ENCODE peak calls at places on chromosomes 7 and 10, in six cellular contexts. S is K562, L is GM12891, M is H1, W is GM12878, V is HepG2. P is an unnamed sample.

GRCh38 chr10:91296471-91296870 is 76.0 kb downstream of the PCGF5 start:
- DNase-seq in V (peak), W (no peak), L (no peak), M (no peak), S (peak), P (no peak)

GRCh38 chr10:88386878-88387773 is 196.0 kb downstream of the RNLS start:
- DNase-seq in V (peak), M (no peak), S (no peak), W (peak), L (no peak), P (no peak)

GRCh38 chr7:25770670-25771069 is 381.3 kb upstream of the NFE2L3 start:
- DNase-seq in W (no peak), S (no peak), M (no peak), L (no peak), V (no peak), P (no peak)

GRCh38 chr7:92835851-92836488 is 403 bp downstream of the CDK6 start:
- DNase-seq in W (no peak), L (peak), M (peak), S (peak), V (peak), P (peak)

GRCh38 chr10:129770286-129770685 is 193.8 kb downstream of the EBF3 start:
- DNase-seq in W (no peak), L (no peak), S (no peak), V (no peak), M (peak), P (no peak)

GRCh38 chr7:20275637-20276036 is 55.1 kb upstream of the ITGB8 start:
- DNase-seq in S (no peak), W (no peak), V (no peak), M (no peak), L (no peak), P (no peak)

GRCh38 chr7:79284226-79284625 is 169.2 kb downstream of the MAGI2 start:
- DNase-seq in L (no peak), M (no peak), S (no peak), W (no peak), V (no peak), P (no peak)

GRCh38 chr7:94240902-94241301 is 153.8 kb upstream of the COL1A2 start:
- DNase-seq in W (no peak), M (no peak), V (no peak), S (no peak), L (no peak), P (no peak)

GRCh38 chr10:16459428-16459939 is 22.7 kb downstream of the PTER start:
- DNase-seq in L (no peak), M (no peak), V (no peak), W (no peak), S (no peak), P (no peak)

GRCh38 chr7:43671520-43671919 is 57.8 kb downstream of the COA1 start:
- DNase-seq in V (no peak), M (no peak), L (no peak), W (no peak), S (no peak), P (no peak)

GRCh38 chr10:63637833-63638443 is 116.7 kb downstream of the REEP3 start:
- DNase-seq in W (no peak), M (no peak), L (no peak), V (no peak), S (no peak), P (no peak)

GRCh38 chr7:81158189-81158588 is 239.3 kb upstream of the SEMA3C start:
- DNase-seq in M (no peak), S (no peak), W (no peak), V (no peak), L (no peak), P (no peak)

GRCh38 chr7:14691597-14692203 is 210.9 kb downstream of the DGKB start:
- DNase-seq in S (peak), L (no peak), M (peak), W (no peak), V (peak), P (no peak)

GRCh38 chr7:131105803-131106680 is 221.6 kb upstream of the MKLN1 start:
- DNase-seq in V (peak), W (no peak), S (peak), L (peak), M (peak), P (peak)

GRCh38 chr7:99786726-99787300 is 2.8 kb upstream of the CYP3A4 start:
- DNase-seq in V (no peak), M (no peak), W (no peak), L (no peak), S (no peak), P (no peak)

GRCh38 chr10:69873141-69873540 is 71.4 kb downstream of the COL13A1 start:
- DNase-seq in M (no peak), L (no peak), W (no peak), S (no peak), V (no peak), P (no peak)

GRCh38 chr7:159105845-159106614 is 38.6 kb downstream of the VIPR2 start:
- DNase-seq in M (no peak), W (no peak), L (no peak), V (no peak), S (no peak), P (no peak)

GRCh38 chr10:13690281-13690825 is 103.6 kb downstream of the PRPF18 start:
- DNase-seq in V (no peak), S (no peak), M (peak), W (no peak), L (peak), P (peak)

GRCh38 chr7:74187915-74188675 is 13.9 kb downstream of the EIF4H start:
- DNase-seq in L (no peak), W (no peak), S (no peak), M (no peak), V (no peak), P (no peak)

GRCh38 chr10:36393800-36394199 is 731.6 kb upstream of the ANKRD30A start:
- DNase-seq in V (no peak), W (no peak), L (no peak), S (no peak), M (no peak), P (no peak)

GRCh38 chr10:72062341-72062740 is 26.0 kb downstream of the SPOCK2 start:
- DNase-seq in S (no peak), V (no peak), W (no peak), L (no peak), M (no peak), P (no peak)

GRCh38 chr10:120458432-120458831 is 1.4 kb downstream of the PLPP4 start:
- DNase-seq in W (no peak), S (no peak), M (no peak), V (no peak), L (no peak), P (no peak)

GRCh38 chr10:105063796-105064195 is 422.7 kb downstream of the SORCS3 start:
- DNase-seq in W (no peak), M (peak), S (peak), L (no peak), V (peak), P (peak)

GRCh38 chr10:43273543-43273942 is 6.7 kb upstream of the RASGEF1A start:
- DNase-seq in L (no peak), V (no peak), S (no peak), W (no peak), M (no peak), P (no peak)

GRCh38 chr7:142587578-142588191 is 161.6 kb upstream of the PRSS1 start:
- DNase-seq in W (peak), M (no peak), L (peak), V (peak), S (peak), P (no peak)

GRCh38 chr10:3881622-3882021 is 96.6 kb upstream of the KLF6 start:
- DNase-seq in W (no peak), S (no peak), M (no peak), L (no peak), V (no peak), P (no peak)

GRCh38 chr7:39510738-39511372 is 55.3 kb upstream of the YAE1 start:
- DNase-seq in V (no peak), L (no peak), W (no peak), S (no peak), M (no peak), P (no peak)

GRCh38 chr7:43768201-43768893 is 9.9 kb downstream of the BLVRA start:
- DNase-seq in S (peak), V (no peak), L (no peak), W (no peak), M (no peak), P (no peak)

GRCh38 chr10:126439947-126440346 is 51.7 kb upstream of the ADAM12 start:
- DNase-seq in V (no peak), W (no peak), S (no peak), L (no peak), M (no peak), P (no peak)

GRCh38 chr10:101451589-101452190 is 97.7 kb downstream of the BTRC start:
- DNase-seq in W (no peak), M (no peak), S (no peak), L (no peak), V (no peak), P (no peak)
- TF ChIP-seq TAF1 in W (no peak), M (no peak), S (no peak), L (no peak), V (no peak), P (no peak)

DNA sequence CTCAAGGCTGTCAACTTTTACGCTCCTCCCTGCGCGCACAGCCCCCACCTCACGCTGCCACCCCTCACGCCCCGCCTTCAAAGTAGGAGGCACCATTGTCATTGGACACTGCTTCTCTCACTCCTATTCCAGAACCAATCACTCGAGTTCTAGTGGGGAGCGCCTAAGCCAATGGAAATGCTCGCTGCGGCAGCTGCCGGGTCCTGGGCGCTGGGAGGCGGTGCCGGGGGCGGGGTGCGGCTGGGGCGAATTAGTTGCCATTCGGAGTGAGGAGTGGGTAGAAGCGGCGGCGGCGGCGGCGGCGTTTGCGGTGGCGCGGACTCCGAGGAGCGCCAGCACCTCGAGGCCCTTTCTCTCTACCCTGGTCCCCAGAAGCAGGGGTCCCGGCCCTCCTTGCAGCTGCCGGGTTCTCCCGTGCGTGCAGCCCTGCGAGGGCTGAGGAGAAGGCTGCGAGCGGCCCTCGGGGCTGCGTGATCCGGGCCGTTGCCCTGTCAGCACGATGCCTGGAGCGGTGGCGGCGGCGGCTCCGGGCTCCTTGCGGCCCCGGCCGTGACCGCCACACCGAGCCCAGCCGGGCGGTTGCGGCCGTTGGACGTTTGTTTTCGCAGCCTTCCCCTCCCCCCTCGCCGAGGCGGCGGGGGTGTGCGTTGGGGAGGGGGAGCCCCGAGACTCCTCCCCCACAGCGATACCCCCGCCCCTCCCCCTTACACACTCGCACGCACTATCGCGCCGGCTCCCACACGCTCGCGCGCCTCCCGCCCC is at the start of gene GLCCI1:
- DNase-seq in V (peak), L (peak), W (peak), S (peak), M (peak), P (peak)
- TF ChIP-seq POLR2A in V (peak), L (peak), W (peak), S (peak), M (no peak), P (peak)

GRCh38 chr10:22600516-22600915 is 113.9 kb downstream of the PIP4K2A start:
- DNase-seq in S (no peak), M (no peak), V (no peak), L (no peak), W (no peak), P (no peak)
- TF ChIP-seq POLR2AphosphoS5 in S (no peak), M (no peak), V (no peak), L (no peak), W (no peak), P (no peak)

GRCh38 chr7:116763647-116764046 is 91.7 kb downstream of the MET start:
- DNase-seq in W (no peak), M (no peak), V (no peak), S (no peak), L (no peak), P (no peak)

GRCh38 chr7:116766881-116767280 is 94.9 kb downstream of the MET start:
- DNase-seq in M (no peak), L (no peak), V (peak), S (no peak), W (no peak), P (no peak)

GRCh38 chr7:116762951-116763350 is 91.0 kb downstream of the MET start:
- DNase-seq in V (no peak), M (no peak), S (no peak), W (no peak), L (no peak), P (no peak)
- TF ChIP-seq TAF1 in V (no peak), M (no peak), S (no peak), W (no peak), L (no peak), P (no peak)

DNA sequence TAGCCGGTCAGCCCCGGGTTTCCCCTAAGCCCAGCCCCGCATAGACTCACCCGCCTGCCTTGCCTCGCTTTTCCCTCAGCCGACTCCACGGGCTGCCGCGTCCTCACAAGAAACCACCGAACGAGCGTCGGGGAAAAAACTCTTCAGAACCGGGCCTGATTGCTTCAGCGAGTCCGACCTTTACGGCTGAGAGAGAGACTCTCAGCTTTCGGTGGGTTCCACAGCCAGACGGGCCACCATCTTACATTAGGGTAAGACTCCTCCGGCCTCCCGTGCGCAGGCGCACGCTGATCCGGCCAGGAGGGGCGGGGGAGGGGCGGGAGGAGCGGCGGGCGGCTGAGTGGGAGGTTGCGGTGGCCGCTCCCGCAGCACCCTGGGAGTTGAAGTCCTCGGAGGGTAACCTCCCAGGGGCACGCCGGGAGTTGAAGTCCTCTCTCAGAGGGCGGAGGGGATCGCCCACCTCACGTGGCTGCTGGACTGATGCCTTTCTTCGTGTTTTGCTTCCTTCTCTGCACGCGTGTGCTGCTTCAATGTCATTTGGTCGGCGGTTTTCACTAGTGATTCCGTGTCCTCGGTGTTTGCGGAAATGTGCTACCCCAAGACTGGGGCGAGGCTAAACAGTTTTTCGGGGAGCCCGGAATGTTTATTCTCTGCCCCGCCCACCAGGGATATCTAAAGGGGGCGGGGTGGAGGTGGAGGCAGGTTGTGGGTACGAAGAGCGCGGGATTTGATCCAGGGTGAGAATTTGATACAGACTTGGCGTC is at the start of gene CNOT4:
- DNase-seq in L (peak), S (peak), V (peak), M (peak), W (peak), P (peak)
- TF ChIP-seq POLR2A in L (peak), S (peak), V (peak), M (peak), W (peak), P (peak)

GRCh38 chr7:140239653-140239935 is 62.8 kb upstream of the KDM7A start:
- DNase-seq in L (no peak), W (no peak), V (no peak), S (no peak), M (no peak), P (no peak)
- TF ChIP-seq POLR2AphosphoS5 in L (no peak), W (no peak), V (no peak), S (no peak), M (no peak), P (no peak)

GRCh38 chr7:132161231-132161915 is 414.9 kb downstream of the PLXNA4 start:
- DNase-seq in M (no peak), S (no peak), L (no peak), W (no peak), V (no peak), P (no peak)
- TF ChIP-seq TAF1 in M (no peak), S (no peak), L (no peak), W (no peak), V (no peak), P (no peak)

GRCh38 chr7:16420649-16421332 is 547 bp downstream of the CRPPA start:
- DNase-seq in W (peak), L (peak), M (peak), S (peak), V (peak), P (peak)
- TF ChIP-seq POLR2A in W (peak), L (no peak), M (peak), S (peak), V (peak), P (no peak)

GRCh38 chr7:138001529-138002095 is at the start of gene CREB3L2:
- DNase-seq in V (peak), S (peak), W (no peak), L (no peak), M (no peak), P (no peak)

GRCh38 chr7:137999496-138000080 is 2.3 kb downstream of the CREB3L2 start:
- DNase-seq in M (no peak), V (no peak), L (no peak), S (no peak), W (no peak), P (no peak)

GRCh38 chr7:137998250-137998649 is 3.6 kb downstream of the CREB3L2 start:
- DNase-seq in V (no peak), W (no peak), S (no peak), M (no peak), L (no peak), P (no peak)

GRCh38 chr7:138002096-138002827 is 376 bp upstream of the CREB3L2 start:
- DNase-seq in W (peak), S (peak), V (peak), L (peak), M (peak), P (peak)

GRCh38 chr7:138000081-138000701 is 1.7 kb downstream of the CREB3L2 start:
- DNase-seq in S (peak), L (no peak), W (no peak), M (no peak), V (peak), P (no peak)
- TF ChIP-seq POLR2AphosphoS5 in S (no peak), L (no peak), W (peak), M (no peak), V (no peak), P (no peak)

P was measured in GM12892.